ENCODE peak calls at places on chromosomes 6 and 20, in five cellular contexts. B is neuronal stem cell, M is H1, X is IMR-90, U is H9. P is an unnamed sample.

GRCh38 chr6:79913369-79913768 is 34.0 kb downstream of the ELOVL4 start:
- DNase-seq in B (no peak), X (no peak), M (no peak), U (no peak), P (peak)

GRCh38 chr6:121055572-121056163 is 278.6 kb downstream of the TBC1D32 start:
- DNase-seq in X (peak), M (peak), U (no peak), B (peak), P (peak)

GRCh38 chr20:45911486-45912343 is at the start of gene PLTP:
- DNase-seq in U (peak), B (peak), M (no peak), X (peak), P (peak)

GRCh38 chr6:150333592-150333954 is 35.2 kb upstream of the IYD start:
- DNase-seq in B (no peak), U (no peak), M (no peak), X (no peak), P (no peak)

GRCh38 chr6:193773-194310 is 98.4 kb upstream of the DUSP22 start:
- DNase-seq in B (no peak), U (no peak), M (no peak), X (no peak), P (no peak)

GRCh38 chr20:39576786-39577185 is 614.6 kb downstream of the DHX35 start:
- DNase-seq in B (no peak), M (no peak), U (no peak), X (no peak), P (no peak)

GRCh38 chr20:48656661-48657211 is 171.1 kb downstream of the PREX1 start:
- DNase-seq in U (peak), M (no peak), B (no peak), X (no peak), P (peak)

GRCh38 chr6:36839819-36840379 is 655 bp upstream of the CPNE5 start:
- DNase-seq in X (no peak), M (no peak), B (no peak), U (no peak), P (peak)

GRCh38 chr6:44681782-44682181 is 294.3 kb downstream of the CDC5L start:
- DNase-seq in B (no peak), U (peak), M (no peak), X (no peak), P (no peak)

GRCh38 chr6:31945507-31946369 is at the start of gene CFB:
- DNase-seq in U (peak), B (no peak), X (peak), M (no peak), P (peak)

GRCh38 chr6:31831350-31832215 is 4.0 kb downstream of the HSPA1B start:
- DNase-seq in X (no peak), M (no peak), B (no peak), U (no peak), P (no peak)

GRCh38 chr6:47481806-47482205 is 4.2 kb downstream of the CD2AP start:
- DNase-seq in U (no peak), B (no peak), M (no peak), X (no peak), P (no peak)
- H2AK5ac ChIP-seq in U (no peak), B (no peak), M (no peak), X (no peak), P (no peak)

DNA sequence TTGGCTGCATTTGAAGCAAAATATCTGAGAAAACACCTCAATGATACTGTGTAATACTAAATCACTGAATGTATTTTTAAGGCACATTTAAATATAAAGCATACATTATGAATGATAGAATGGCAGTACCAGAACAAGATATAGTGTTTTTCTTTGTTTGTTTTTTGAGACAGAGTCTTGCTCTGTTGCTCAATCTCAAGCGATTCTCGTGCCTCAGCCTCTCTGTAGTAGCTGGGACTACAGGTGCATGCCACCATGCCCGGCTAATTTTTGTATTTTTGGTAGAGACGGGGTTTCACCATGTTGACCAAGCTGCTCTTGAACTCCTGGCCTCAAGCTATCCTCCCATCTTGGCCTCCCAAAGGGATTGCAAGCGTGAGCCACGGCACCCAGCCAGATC is 2.3 kb upstream of the BICRAL start:
- DNase-seq in X (no peak), B (no peak), M (no peak), U (no peak), P (no peak)
- H2AK5ac ChIP-seq in X (no peak), B (no peak), M (no peak), U (no peak), P (no peak)

DNA sequence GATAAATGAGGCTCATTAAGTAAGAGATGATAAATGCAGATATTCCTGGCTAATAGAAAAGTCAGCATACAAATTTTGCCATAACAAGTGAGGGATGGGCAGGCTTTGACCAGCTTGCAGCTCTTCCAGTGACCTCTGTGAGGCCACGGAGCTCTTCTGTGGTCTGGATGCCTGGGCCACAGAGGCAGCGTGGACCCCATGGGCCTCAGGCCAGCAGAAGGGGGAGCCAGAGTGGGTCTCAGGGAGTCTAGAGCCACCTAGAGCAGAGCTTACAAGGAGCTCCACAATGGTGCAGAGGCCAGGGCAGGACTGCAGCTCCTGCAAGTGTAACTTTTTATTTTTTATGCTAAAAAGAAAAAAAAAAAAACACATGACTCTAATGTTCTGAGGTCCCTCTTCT is 165.1 kb downstream of the ARID1B start:
- DNase-seq in B (no peak), X (no peak), M (peak), U (peak), P (peak)
- H2AK5ac ChIP-seq in B (no peak), X (no peak), M (no peak), U (no peak), P (no peak)

DNA sequence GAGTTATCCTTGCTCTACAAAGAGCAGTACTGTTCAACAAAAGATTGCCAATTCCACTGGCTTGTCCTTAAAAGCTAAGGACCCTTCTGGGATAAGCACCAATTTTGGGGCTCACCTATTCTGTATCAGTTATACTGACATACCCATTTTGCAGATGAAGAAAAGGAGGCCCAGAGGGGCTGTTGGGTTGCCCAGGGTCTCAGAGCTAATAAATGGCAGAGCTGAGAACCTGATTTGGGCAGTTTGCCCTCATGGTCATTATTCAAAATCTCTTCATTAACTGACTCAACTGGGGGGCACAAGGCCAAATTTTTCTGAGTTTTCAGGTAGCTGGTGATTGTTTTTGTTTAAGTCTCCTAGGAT is 31.3 kb downstream of the NSFL1C start:
- DNase-seq in X (no peak), B (no peak), U (no peak), M (no peak), P (no peak)
- H2AK5ac ChIP-seq in X (no peak), B (no peak), U (no peak), M (no peak), P (no peak)

DNA sequence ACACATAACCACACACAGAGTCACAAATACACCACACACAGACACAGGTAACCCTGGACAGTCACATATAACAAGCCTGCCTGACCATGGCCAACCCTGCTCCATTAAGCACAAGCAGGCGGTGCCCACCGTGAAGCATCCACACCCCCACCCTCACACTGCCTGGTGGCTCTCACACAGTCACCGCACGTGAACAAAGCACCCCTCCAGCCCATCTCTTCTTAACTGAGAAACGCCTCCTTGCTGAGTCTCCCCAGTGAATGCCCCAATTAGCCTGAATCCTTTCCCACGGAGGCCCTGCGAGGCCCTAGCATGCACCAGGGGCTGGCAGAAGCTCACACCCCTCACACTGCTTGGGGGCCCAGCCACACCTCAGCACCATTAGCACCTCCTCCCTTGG is 72.4 kb downstream of the GRM4 start:
- DNase-seq in B (no peak), X (no peak), M (no peak), U (no peak), P (no peak)
- H2AK5ac ChIP-seq in B (peak), X (no peak), M (peak), U (no peak), P (no peak)

GRCh38 chr6:60679175-60679574 is 1606.8 kb downstream of the KHDRBS2 start:
- DNase-seq in B (no peak), X (no peak), U (no peak), M (no peak), P (no peak)
- H2AK5ac ChIP-seq in B (no peak), X (no peak), U (no peak), M (no peak), P (no peak)

GRCh38 chr6:53437557-53438202 is 88.9 kb upstream of the ELOVL5 start:
- DNase-seq in M (no peak), B (peak), X (peak), U (peak), P (peak)
- H2AK5ac ChIP-seq in M (no peak), B (no peak), X (peak), U (no peak), P (no peak)

DNA sequence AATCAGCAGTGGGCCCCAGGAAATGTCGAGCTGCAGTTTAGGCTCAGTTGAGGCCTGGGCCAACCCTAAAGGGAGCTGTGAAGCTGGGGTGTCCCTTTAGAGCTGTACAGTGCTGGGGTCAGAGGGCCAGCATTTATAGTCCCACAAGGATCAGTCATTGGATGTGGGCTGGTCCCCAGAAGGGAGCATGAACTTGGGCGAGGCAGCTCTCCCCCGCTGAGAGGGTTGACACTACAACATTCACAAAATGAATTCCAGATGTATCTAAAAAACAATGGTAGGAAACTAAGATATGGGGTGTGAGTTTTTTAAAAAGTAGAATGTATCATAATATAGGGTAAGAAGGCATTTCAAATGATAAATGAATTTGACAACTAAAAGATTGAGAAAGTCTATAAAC is 29.8 kb upstream of the TMX4 start:
- DNase-seq in U (no peak), X (no peak), B (no peak), M (no peak), P (no peak)
- H2AK5ac ChIP-seq in U (no peak), X (no peak), B (no peak), M (no peak), P (no peak)

P was measured in mesendoderm.